ENCODE peak calls at places on chromosomes 6 and 20, in five cellular contexts. One of them, this sample, is unnamed.

GRCh38 chr6:130755368-130756034 is 71.7 kb upstream of the SMLR1 start:
- DNase-seq in HepG2: no peak
- DNase-seq in GM12891: no peak
- DNase-seq in K562: no peak
- DNase-seq in H1: no peak
- DNase-seq in this sample: no peak

GRCh38 chr6:135722679-135723078 is 128.8 kb upstream of the PDE7B start:
- DNase-seq in GM12891: no peak
- DNase-seq in HepG2: peak
- DNase-seq in H1: no peak
- DNase-seq in K562: no peak
- DNase-seq in this sample: no peak

GRCh38 chr6:27668442-27669275 is 195.8 kb upstream of the ZNF184 start:
- DNase-seq in H1: peak
- DNase-seq in HepG2: peak
- DNase-seq in GM12891: no peak
- DNase-seq in K562: peak
- DNase-seq in this sample: no peak

GRCh38 chr20:9110916-9111432 is 42.1 kb downstream of the PLCB4 start:
- DNase-seq in GM12891: no peak
- DNase-seq in K562: no peak
- DNase-seq in HepG2: no peak
- DNase-seq in H1: no peak
- DNase-seq in this sample: no peak

GRCh38 chr6:104613416-104614001 is 246.2 kb downstream of the HACE1 start:
- DNase-seq in GM12891: no peak
- DNase-seq in HepG2: peak
- DNase-seq in H1: no peak
- DNase-seq in K562: no peak
- DNase-seq in this sample: no peak

GRCh38 chr6:42984924-42985475 is 630 bp downstream of the PPP2R5D start:
- DNase-seq in HepG2: no peak
- DNase-seq in H1: peak
- DNase-seq in K562: peak
- DNase-seq in GM12891: no peak
- DNase-seq in this sample: no peak

GRCh38 chr20:40856653-40857052 is 167.6 kb upstream of the MAFB start:
- DNase-seq in H1: no peak
- DNase-seq in GM12891: no peak
- DNase-seq in K562: no peak
- DNase-seq in HepG2: no peak
- DNase-seq in this sample: no peak

GRCh38 chr20:44027686-44028340 is 113.2 kb downstream of the TOX2 start:
- DNase-seq in H1: no peak
- DNase-seq in GM12891: no peak
- DNase-seq in K562: no peak
- DNase-seq in HepG2: no peak
- DNase-seq in this sample: no peak

GRCh38 chr6:53524455-53524815 is 20.5 kb downstream of the GCLC start:
- DNase-seq in K562: no peak
- DNase-seq in H1: no peak
- DNase-seq in GM12891: no peak
- DNase-seq in HepG2: no peak
- DNase-seq in this sample: no peak

GRCh38 chr6:63672582-63673129 is 37.1 kb downstream of the PHF3 start:
- DNase-seq in H1: no peak
- DNase-seq in GM12891: no peak
- DNase-seq in K562: no peak
- DNase-seq in HepG2: no peak
- DNase-seq in this sample: no peak

GRCh38 chr20:57659789-57660509 is 39.7 kb upstream of the ZBP1 start:
- DNase-seq in K562: no peak
- DNase-seq in HepG2: no peak
- DNase-seq in GM12891: peak
- DNase-seq in H1: peak
- DNase-seq in this sample: peak

DNA sequence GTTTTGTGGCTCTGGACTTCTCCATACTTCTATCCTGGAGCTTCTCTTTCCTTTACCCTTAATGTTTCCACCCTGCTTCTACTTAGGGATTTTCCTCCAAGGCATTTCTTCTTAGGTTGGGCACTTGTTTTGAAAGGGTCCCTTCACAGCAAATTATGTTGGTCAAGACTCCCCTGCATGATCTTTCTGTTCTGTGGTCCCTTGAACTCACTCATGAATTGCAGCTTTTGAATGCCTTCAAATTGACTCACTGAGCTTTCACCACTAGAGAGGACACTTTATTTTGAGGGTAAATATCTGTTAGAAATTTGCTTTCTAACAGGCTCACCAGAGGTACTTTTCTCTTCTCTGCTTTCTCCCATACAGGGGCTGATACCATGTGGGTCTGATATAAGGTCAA is 105.0 kb downstream of the CENPW start:
- DNase-seq in K562: no peak
- DNase-seq in H1: no peak
- DNase-seq in GM12891: no peak
- DNase-seq in HepG2: no peak
- DNase-seq in this sample: no peak
- TF ChIP-seq TAF1 in K562: no peak
- TF ChIP-seq TAF1 in H1: no peak
- TF ChIP-seq TAF1 in GM12891: no peak
- TF ChIP-seq TAF1 in HepG2: no peak
- TF ChIP-seq TAF1 in this sample: no peak

DNA sequence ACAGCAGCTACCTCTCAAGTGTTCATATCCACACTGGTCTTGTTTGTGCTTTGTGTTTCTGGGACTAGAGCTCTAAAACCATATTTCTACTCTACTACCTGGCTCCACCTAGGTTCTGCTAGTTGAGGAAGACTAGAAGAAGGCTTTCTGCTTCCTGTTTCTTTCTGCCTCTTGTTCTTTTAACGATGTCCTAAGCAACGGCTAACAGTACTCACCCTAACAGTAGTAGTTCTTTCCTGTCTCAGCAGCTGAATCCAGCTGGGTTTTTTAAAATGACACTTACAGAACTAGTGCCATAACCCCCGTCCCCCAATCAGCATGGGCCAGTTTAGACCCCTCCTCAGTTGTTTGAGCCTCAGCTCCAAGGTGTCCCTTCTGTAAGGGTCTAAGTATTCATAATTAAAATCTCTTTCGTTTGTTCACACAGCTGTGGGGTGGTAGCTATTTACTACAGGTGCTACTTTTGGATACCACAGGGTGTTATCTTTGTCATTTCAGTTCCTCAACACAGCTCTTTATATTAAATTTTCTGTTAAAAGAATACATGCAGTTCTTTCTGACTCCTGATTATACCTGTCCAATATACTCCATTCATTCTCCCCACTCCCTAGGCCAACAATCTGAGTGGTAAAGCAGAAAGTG is 790.2 kb downstream of the DHX35 start:
- DNase-seq in HepG2: no peak
- DNase-seq in K562: no peak
- DNase-seq in H1: no peak
- DNase-seq in GM12891: no peak
- DNase-seq in this sample: no peak
- TF ChIP-seq POLR2AphosphoS5 in HepG2: no peak
- TF ChIP-seq POLR2AphosphoS5 in K562: no peak
- TF ChIP-seq POLR2AphosphoS5 in H1: no peak
- TF ChIP-seq POLR2AphosphoS5 in GM12891: no peak
- TF ChIP-seq POLR2AphosphoS5 in this sample: no peak

GRCh38 chr20:47354710-47355488 is 1.6 kb downstream of the ZMYND8 start:
- DNase-seq in K562: no peak
- DNase-seq in HepG2: peak
- DNase-seq in GM12891: no peak
- DNase-seq in H1: no peak
- DNase-seq in this sample: no peak
- TF ChIP-seq POLR2A in K562: no peak
- TF ChIP-seq POLR2A in HepG2: peak
- TF ChIP-seq POLR2A in GM12891: no peak
- TF ChIP-seq POLR2A in H1: no peak
- TF ChIP-seq POLR2A in this sample: no peak

GRCh38 chr6:9933674-9934073 is 481.2 kb downstream of the TFAP2A start:
- DNase-seq in HepG2: no peak
- DNase-seq in K562: no peak
- DNase-seq in H1: no peak
- DNase-seq in GM12891: no peak
- DNase-seq in this sample: no peak
- TF ChIP-seq TAF1 in HepG2: no peak
- TF ChIP-seq TAF1 in K562: no peak
- TF ChIP-seq TAF1 in H1: no peak
- TF ChIP-seq TAF1 in GM12891: no peak
- TF ChIP-seq TAF1 in this sample: no peak

GRCh38 chr6:98824907-98825601 is 9.3 kb upstream of the POU3F2 start:
- DNase-seq in GM12891: no peak
- DNase-seq in H1: peak
- DNase-seq in K562: no peak
- DNase-seq in HepG2: no peak
- DNase-seq in this sample: no peak
- TF ChIP-seq POLR2AphosphoS5 in GM12891: no peak
- TF ChIP-seq POLR2AphosphoS5 in H1: no peak
- TF ChIP-seq POLR2AphosphoS5 in K562: no peak
- TF ChIP-seq POLR2AphosphoS5 in HepG2: no peak
- TF ChIP-seq POLR2AphosphoS5 in this sample: no peak

GRCh38 chr6:33786736-33787135 is 2.2 kb downstream of the LEMD2 start:
- DNase-seq in HepG2: no peak
- DNase-seq in K562: no peak
- DNase-seq in H1: no peak
- DNase-seq in GM12891: no peak
- DNase-seq in this sample: no peak

GRCh38 chr6:33788694-33789549 is at the start of gene LEMD2:
- DNase-seq in K562: peak
- DNase-seq in H1: peak
- DNase-seq in HepG2: peak
- DNase-seq in GM12891: peak
- DNase-seq in this sample: peak

GRCh38 chr6:33787336-33787953 is 1.5 kb downstream of the LEMD2 start:
- DNase-seq in GM12891: no peak
- DNase-seq in H1: no peak
- DNase-seq in K562: peak
- DNase-seq in HepG2: no peak
- DNase-seq in this sample: no peak

GRCh38 chr6:33789550-33789895 is 593 bp upstream of the LEMD2 start:
- DNase-seq in HepG2: no peak
- DNase-seq in K562: no peak
- DNase-seq in H1: no peak
- DNase-seq in GM12891: no peak
- DNase-seq in this sample: no peak

GRCh38 chr6:33787954-33788693 is 806 bp downstream of the LEMD2 start:
- DNase-seq in HepG2: peak
- DNase-seq in GM12891: peak
- DNase-seq in H1: no peak
- DNase-seq in K562: peak
- DNase-seq in this sample: peak
- TF ChIP-seq POLR2A in HepG2: peak
- TF ChIP-seq POLR2A in GM12891: peak
- TF ChIP-seq POLR2A in H1: no peak
- TF ChIP-seq POLR2A in K562: peak
- TF ChIP-seq POLR2A in this sample: peak